ENCODE peak calls at places on chromosomes 16 and 17, in five cellular contexts. S is GM12864; T is CD4-positive, alpha-beta T cell; W is MCF 10A; Y is activated CD4-positive, alpha-beta T cell treated with anti-CD3 and anti-CD28 coated beads for 48 hours. J is an unnamed sample.

GRCh38 chr17:2271985-2272702 is 31.4 kb downstream of the SMG6 start:
- DNase-seq in S (no peak), T (no peak), W (no peak), Y (peak; percentile 30), J (no peak)

GRCh38 chr16:54288592-54289241 is 2.1 kb upstream of the IRX3 start:
- DNase-seq in S (no peak), T (no peak), W (no peak), Y (no peak), J (no peak)

GRCh38 chr17:6497496-6498221 is 53.4 kb downstream of the PIMREG start:
- DNase-seq in S (no peak), T (no peak), W (no peak), Y (no peak), J (no peak)

GRCh38 chr17:68424188-68424587 is 33.1 kb downstream of the WIPI1 start:
- DNase-seq in S (no peak), T (no peak), W (no peak), Y (no peak), J (no peak)

GRCh38 chr17:70071127-70071526 is 3.9 kb upstream of the KCNJ16 start:
- DNase-seq in S (no peak), T (no peak), W (no peak), Y (no peak), J (no peak)

GRCh38 chr16:50207652-50208051 is 54.5 kb downstream of the TENT4B start:
- DNase-seq in S (no peak), T (no peak), W (peak; percentile 44), Y (no peak), J (no peak)

GRCh38 chr16:56357765-56358322 is 67.5 kb downstream of the AMFR start:
- DNase-seq in S (no peak), T (no peak), W (no peak), Y (no peak), J (no peak)

GRCh38 chr17:75831032-75831567 is 13.1 kb downstream of the UNC13D start:
- DNase-seq in S (no peak), T (no peak), W (no peak), Y (no peak), J (no peak)

GRCh38 chr17:39643271-39643670 is 6.3 kb downstream of the STARD3 start:
- DNase-seq in S (no peak), T (no peak), W (no peak), Y (no peak), J (no peak)

GRCh38 chr16:57876210-57876609 is 73.9 kb upstream of the KIFC3 start:
- DNase-seq in S (peak; percentile 46), T (no peak), W (no peak), Y (no peak), J (no peak)

GRCh38 chr16:31141489-31142108 is 6.1 kb upstream of the PRSS8 start:
- DNase-seq in S (no peak), T (no peak), W (no peak), Y (no peak), J (no peak)

J was measured in MM.1S.